ENCODE peak calls at places on chromosomes 1 and 21, in eight cellular contexts. Q is kidney epithelial cell, K is uterus, J is heart left ventricle, O is psoas muscle, C is foreskin fibroblast, N is ascending aorta, F is right atrium auricular region. U is an unnamed sample.

GRCh38 chr1:21815724-21816311 is 3.8 kb downstream of the LDLRAD2 start:
- DNase-seq in C (no peak), K (no peak), N (no peak), O (no peak), J (peak; percentile 37), F (no peak), Q (no peak), U (peak; percentile 70)

GRCh38 chr1:21816602-21817302 is 4.7 kb downstream of the LDLRAD2 start:
- DNase-seq in F (no peak), C (peak; percentile 71), N (no peak), J (no peak), O (no peak), Q (peak; percentile 71), K (no peak), U (no peak)

GRCh38 chr1:225739542-225740107 is 38.0 kb upstream of the SRP9 start:
- DNase-seq in O (no peak), N (no peak), F (no peak), K (no peak), Q (no peak), J (no peak), C (no peak), U (no peak)

GRCh38 chr1:8082945-8083344 is 56.8 kb upstream of the ERRFI1 start:
- DNase-seq in C (peak; percentile 71), Q (no peak), J (peak; percentile 33), F (no peak), O (peak; percentile 24), N (no peak), K (no peak), U (no peak)

GRCh38 chr1:89633103-89633744 is at the start of gene LRRC8C:
- DNase-seq in K (peak; percentile 53), Q (no peak), C (peak; percentile 48), J (peak; percentile 66), F (no peak), N (peak; percentile 76), O (peak; percentile 55), U (peak; percentile 78)

GRCh38 chr1:31016868-31017267 is 48.6 kb downstream of the PUM1 start:
- DNase-seq in O (no peak), F (no peak), Q (no peak), C (no peak), N (no peak), K (no peak), J (no peak), U (no peak)

GRCh38 chr1:109201123-109201703 is 12.5 kb upstream of the SARS1 start:
- DNase-seq in Q (peak; percentile 58), J (peak; percentile 65), O (peak; percentile 29), C (peak; percentile 89), N (no peak), K (no peak), F (peak; percentile 23), U (no peak)

GRCh38 chr1:218209351-218209861 is 75.7 kb upstream of the RRP15 start:
- DNase-seq in C (peak; percentile 79), O (no peak), N (no peak), J (no peak), K (no peak), F (no peak), Q (peak; percentile 7), U (no peak)

GRCh38 chr21:38599381-38599975 is 101.2 kb upstream of the ERG start:
- DNase-seq in C (no peak), Q (no peak), F (peak; percentile 26), K (no peak), N (peak; percentile 7), O (no peak), J (no peak), U (no peak)

GRCh38 chr1:4585216-4585615 is 69.2 kb upstream of the AJAP1 start:
- DNase-seq in K (no peak), N (no peak), F (no peak), O (no peak), Q (no peak), J (no peak), C (no peak), U (peak; percentile 24)

GRCh38 chr1:204084247-204084772 is 11.4 kb downstream of the SOX13 start:
- DNase-seq in N (no peak), C (no peak), K (no peak), J (no peak), Q (no peak), F (no peak), O (no peak), U (no peak)

GRCh38 chr1:93992954-93993353 is 83.7 kb upstream of the GCLM start:
- DNase-seq in N (no peak), C (no peak), Q (no peak), F (peak; percentile 5), O (no peak), J (no peak), K (no peak), U (no peak)

GRCh38 chr1:25198731-25199231 is 33.5 kb downstream of the SYF2 start:
- DNase-seq in Q (no peak), O (no peak), F (no peak), J (peak; percentile 35), N (peak; percentile 72), K (no peak), C (no peak), U (no peak)

GRCh38 chr1:227265891-227266290 is 52.4 kb downstream of the CDC42BPA start:
- DNase-seq in F (no peak), O (no peak), K (no peak), N (no peak), J (no peak), Q (no peak), C (no peak), U (no peak)

GRCh38 chr1:63931468-63931867 is 157.7 kb downstream of the ROR1 start:
- DNase-seq in J (no peak), F (no peak), O (no peak), C (peak; percentile 74), K (no peak), N (no peak), Q (no peak), U (no peak)

DNA sequence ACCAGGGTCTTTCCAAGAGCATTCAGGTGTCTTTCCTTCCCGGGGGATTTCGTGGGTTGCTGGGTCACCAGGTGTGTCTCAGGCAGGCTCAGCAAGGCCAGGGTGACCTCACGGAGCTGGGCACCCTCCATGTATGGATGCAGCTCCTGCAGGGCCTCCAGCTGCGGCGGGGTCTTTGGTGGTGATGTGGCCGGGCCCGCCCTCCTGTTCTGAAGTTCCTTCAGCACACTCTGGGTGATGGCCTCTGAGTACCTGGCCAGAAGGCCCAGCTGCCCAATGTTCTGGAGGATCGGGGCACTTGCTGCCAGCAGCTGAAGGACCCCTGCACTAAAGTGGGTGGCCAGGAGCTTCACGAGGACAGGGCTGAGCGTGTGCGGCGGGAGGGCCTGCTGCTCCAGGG is 45.5 kb downstream of the URB1 start:
- DNase-seq in K (no peak), N (no peak), J (no peak), Q (no peak), C (no peak), O (no peak), F (no peak), U (no peak)
- H3K4me3 ChIP-seq in K (no peak overlapping the region), N (no peak overlapping the region), J (no peak overlapping the region), Q (no peak overlapping the region), C (no peak overlapping the region), O (no peak overlapping the region), F (no peak overlapping the region), U (no peak overlapping the region)

GRCh38 chr1:110786802-110787327 is 86.1 kb upstream of the CD53 start:
- DNase-seq in O (no peak), F (no peak), C (no peak), J (no peak), K (no peak), Q (no peak), N (no peak), U (no peak)

GRCh38 chr1:110783292-110783918 is 89.5 kb upstream of the CD53 start:
- DNase-seq in O (no peak), C (peak; percentile 14), N (no peak), K (no peak), F (no peak), Q (peak; percentile 1), J (peak; percentile 42), U (peak; percentile 61)

GRCh38 chr1:110785612-110786011 is 87.3 kb upstream of the CD53 start:
- DNase-seq in K (no peak), O (no peak), F (no peak), Q (no peak), C (no peak), J (no peak), N (no peak), U (no peak)

GRCh38 chr1:110785055-110785454 is 87.9 kb upstream of the CD53 start:
- DNase-seq in K (no peak), Q (no peak), O (no peak), J (no peak), N (no peak), C (no peak), F (no peak), U (no peak)

GRCh38 chr1:110787328-110788071 is 85.4 kb upstream of the CD53 start:
- DNase-seq in F (no peak), Q (no peak), C (no peak), J (no peak), O (no peak), N (no peak), K (no peak), U (peak; percentile 64)
- H3K4me3 ChIP-seq in F (no peak overlapping the region), Q (no peak overlapping the region), C (no peak overlapping the region), J (no peak overlapping the region), O (no peak overlapping the region), N (no peak overlapping the region), K (no peak overlapping the region), U (no peak overlapping the region)

DNA sequence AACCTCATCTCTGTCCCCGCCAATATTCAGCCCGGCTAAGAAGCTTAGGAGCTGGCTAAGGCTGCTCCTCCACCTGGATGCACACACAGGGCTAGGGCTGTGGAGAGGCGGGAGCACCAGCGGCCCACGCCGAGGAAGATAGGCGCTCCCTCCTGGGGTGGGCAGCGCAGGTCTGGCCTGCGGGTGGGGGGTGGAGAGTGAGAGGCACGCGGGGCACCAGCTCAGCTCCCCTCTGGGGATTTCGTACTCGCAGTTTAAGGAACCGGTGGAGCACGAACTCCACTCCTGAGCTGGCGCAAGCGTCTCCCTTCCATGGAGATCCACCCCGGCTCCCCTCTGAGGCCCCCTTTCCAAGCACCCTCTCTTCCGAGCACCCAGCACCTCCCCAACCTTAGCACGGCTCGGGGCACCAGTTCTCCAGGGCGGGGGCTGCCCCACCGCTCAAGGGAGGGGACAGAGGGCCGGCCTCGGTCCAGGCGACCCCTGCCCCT is 433 bp upstream of the KAZN start:
- DNase-seq in Q (no peak), O (no peak), N (no peak), C (no peak), F (no peak), J (no peak), K (no peak), U (no peak)
- H3K4me3 ChIP-seq in Q (peak overlapping the region; percentile 62), O (peak overlapping the region; percentile 47), N (peak overlapping the region; percentile 33), C (peak overlapping the region; percentile 71), F (peak overlapping the region; percentile 30), J (peak overlapping the region; percentile 35), K (no peak overlapping the region), U (no peak overlapping the region)

GRCh38 chr21:45108034-45108790 is 33.8 kb downstream of the ADARB1 start:
- DNase-seq in C (no peak), Q (no peak), J (no peak), N (no peak), K (no peak), O (no peak), F (no peak), U (no peak)

GRCh38 chr21:45111703-45112102 is 37.3 kb downstream of the ADARB1 start:
- DNase-seq in C (no peak), J (no peak), Q (no peak), O (no peak), N (no peak), K (no peak), F (no peak), U (no peak)

GRCh38 chr21:45109831-45110492 is 35.6 kb downstream of the ADARB1 start:
- DNase-seq in N (peak; percentile 64), J (no peak), F (no peak), C (no peak), Q (peak; percentile 14), K (no peak), O (no peak), U (peak; percentile 56)

GRCh38 chr21:45110873-45111624 is 36.7 kb downstream of the ADARB1 start:
- DNase-seq in J (no peak), Q (no peak), C (no peak), O (no peak), N (no peak), F (no peak), K (no peak), U (no peak)

GRCh38 chr21:45108808-45109800 is 34.7 kb downstream of the ADARB1 start:
- DNase-seq in K (no peak), J (no peak), N (no peak), O (no peak), Q (no peak), F (no peak), C (no peak), U (no peak)
- H3K4me3 ChIP-seq in K (no peak overlapping the region), J (no peak overlapping the region), N (peak overlapping the region; percentile 6), O (peak overlapping the region; percentile 39), Q (no peak overlapping the region), F (no peak overlapping the region), C (no peak overlapping the region), U (no peak overlapping the region)